ENCODE peak calls at places on chromosomes 2 and 18, in ten cellular contexts. Y is activated B cell treated with CpG ODN at 0.5 μM for 24 hours, B is spleen, G is neuronal stem cell, S is endothelial cell, C is esophagus muscularis mucosa, Z is neural progenitor cell, J is coronary artery, L is NCI-H774, U is HEK293T. H is an unnamed sample.

GRCh38 chr18:62101236-62101635 is 85.6 kb downstream of the PIGN start:
- DNase-seq in Y (no peak), B (no peak), G (no peak), S (no peak), C (no peak), Z (no peak), J (no peak), L (no peak), U (no peak), H (no peak)

GRCh38 chr2:134375935-134376334 is 122.1 kb downstream of the MGAT5 start:
- DNase-seq in Y (no peak), B (no peak), G (no peak), S (no peak), C (no peak), Z (peak; percentile 22), J (no peak), L (no peak), U (no peak), H (no peak)

GRCh38 chr18:58235001-58235436 is 191.0 kb downstream of the NEDD4L start:
- DNase-seq in Y (no peak), B (no peak), G (no peak), S (no peak), C (peak; percentile 89), Z (no peak), J (no peak), L (no peak), U (no peak), H (peak; percentile 38)

GRCh38 chr18:72086421-72086820 is 457.7 kb downstream of the CBLN2 start:
- DNase-seq in Y (no peak), B (no peak), G (no peak), S (no peak), C (no peak), Z (peak; percentile 46), J (no peak), L (no peak), U (peak; percentile 5), H (no peak)

GRCh38 chr2:40255118-40255517 is 196.8 kb downstream of the SLC8A1 start:
- DNase-seq in Y (no peak), B (no peak), G (no peak), S (no peak), C (no peak), Z (no peak), J (no peak), L (no peak), U (no peak), H (no peak)

GRCh38 chr2:218884519-218884918 is 3.9 kb downstream of the WNT10A start:
- DNase-seq in Y (no peak), B (no peak), G (no peak), S (no peak), C (no peak), Z (no peak), J (no peak), L (no peak), U (no peak), H (no peak)

GRCh38 chr2:25381502-25381901 is 39.8 kb upstream of the DNMT3A start:
- DNase-seq in Y (no peak), B (peak; percentile 47), G (no peak), S (no peak), C (no peak), Z (no peak), J (no peak), L (no peak), U (no peak), H (no peak)

GRCh38 chr2:240452471-240453256 is 17.2 kb downstream of the GPC1 start:
- DNase-seq in Y (no peak), B (peak; percentile 74), G (peak; percentile 79), S (peak; percentile 54), C (no peak), Z (peak; percentile 91), J (no peak), L (peak; percentile 65), U (peak; percentile 72), H (no peak)

GRCh38 chr18:73944715-73945114 is 202.9 kb downstream of the FBXO15 start:
- DNase-seq in Y (no peak), B (no peak), G (no peak), S (no peak), C (peak; percentile 70), Z (no peak), J (no peak), L (no peak), U (no peak), H (peak; percentile 5)

GRCh38 chr18:79775441-79776221 is 22.1 kb upstream of the KCNG2 start:
- DNase-seq in Y (no peak), B (peak; percentile 69), G (no peak), S (no peak), C (no peak), Z (no peak), J (no peak), L (no peak), U (no peak), H (no peak)

GRCh38 chr2:234291765-234292204 is 205.1 kb downstream of the ARL4C start:
- DNase-seq in Y (no peak), B (no peak), G (no peak), S (no peak), C (no peak), Z (no peak), J (no peak), L (peak; percentile 41), U (no peak), H (no peak)

GRCh38 chr2:190466819-190467444 is 58.8 kb downstream of the MFSD6 start:
- DNase-seq in Y (no peak), B (no peak), G (peak; percentile 4), S (no peak), C (no peak), Z (peak; percentile 39), J (no peak), L (peak; percentile 5), U (peak; percentile 39), H (no peak)

GRCh38 chr2:209960676-209961630 is 41.5 kb upstream of the RPE start:
- DNase-seq in Y (no peak), B (no peak), G (peak; percentile 81), S (peak; percentile 62), C (no peak), Z (peak; percentile 86), J (no peak), L (peak; percentile 43), U (peak; percentile 58), H (no peak)

GRCh38 chr2:44155577-44156446 is 12.9 kb upstream of the PPM1B start:
- DNase-seq in Y (no peak), B (no peak), G (no peak), S (no peak), C (no peak), Z (no peak), J (no peak), L (no peak), U (no peak), H (no peak)

GRCh38 chr2:150653351-150653750 is 165.9 kb upstream of the RND3 start:
- DNase-seq in Y (no peak), B (no peak), G (no peak), S (no peak), C (no peak), Z (no peak), J (no peak), L (no peak), U (no peak), H (no peak)

GRCh38 chr2:10057231-10058107 is 14.1 kb downstream of the KLF11 start:
- DNase-seq in Y (no peak), B (peak; percentile 79), G (no peak), S (peak; percentile 61), C (no peak), Z (peak; percentile 69), J (no peak), L (no peak), U (peak; percentile 31), H (no peak)

GRCh38 chr18:44851806-44852205 is 171.1 kb downstream of the SETBP1 start:
- DNase-seq in Y (no peak), B (no peak), G (no peak), S (no peak), C (no peak), Z (peak; percentile 32), J (no peak), L (peak; percentile 41), U (no peak), H (no peak)

GRCh38 chr2:44268259-44268649 is 7.0 kb upstream of the SLC3A1 start:
- DNase-seq in Y (no peak), B (no peak), G (no peak), S (no peak), C (no peak), Z (peak; percentile 26), J (no peak), L (no peak), U (no peak), H (no peak)

GRCh38 chr2:138084206-138084605 is 119.9 kb downstream of the HNMT start:
- DNase-seq in Y (no peak), B (no peak), G (no peak), S (no peak), C (no peak), Z (no peak), J (no peak), L (no peak), U (no peak), H (no peak)

GRCh38 chr2:96115631-96116423 is 544 bp downstream of the ADRA2B start:
- DNase-seq in Y (no peak), B (no peak), G (no peak), S (no peak), C (no peak), Z (no peak), J (no peak), L (no peak), U (no peak), H (no peak)

GRCh38 chr2:15352363-15352762 is 208.8 kb downstream of the NBAS start:
- DNase-seq in Y (no peak), B (no peak), G (no peak), S (no peak), C (no peak), Z (no peak), J (no peak), L (no peak), U (no peak), H (no peak)

GRCh38 chr2:71358931-71359671 is 27.5 kb downstream of the ZNF638 start:
- DNase-seq in Y (no peak), B (no peak), G (no peak), S (no peak), C (no peak), Z (no peak), J (no peak), L (no peak), U (no peak), H (no peak)

GRCh38 chr2:119206201-119206600 is 17.4 kb upstream of the STEAP3 start:
- DNase-seq in Y (no peak), B (no peak), G (no peak), S (no peak), C (no peak), Z (no peak), J (no peak), L (no peak), U (no peak), H (no peak)

GRCh38 chr2:196452758-196453157 is 186.8 kb upstream of the CCDC150 start:
- DNase-seq in Y (no peak), B (no peak), G (no peak), S (no peak), C (no peak), Z (no peak), J (no peak), L (no peak), U (no peak), H (no peak)

GRCh38 chr2:164690361-164690760 is 69.1 kb upstream of the GRB14 start:
- DNase-seq in Y (no peak), B (no peak), G (no peak), S (no peak), C (no peak), Z (no peak), J (no peak), L (no peak), U (no peak), H (no peak)

GRCh38 chr2:237613679-237614078 is 13.7 kb upstream of the LRRFIP1 start:
- DNase-seq in Y (no peak), B (no peak), G (no peak), S (no peak), C (no peak), Z (no peak), J (no peak), L (no peak), U (no peak), H (no peak)

GRCh38 chr18:3294435-3295080 is 32.6 kb downstream of the MYL12B start:
- DNase-seq in Y (no peak), B (no peak), G (no peak), S (no peak), C (no peak), Z (no peak), J (no peak), L (peak; percentile 37), U (no peak), H (no peak)

GRCh38 chr2:172556284-172557033 is 569 bp downstream of the PDK1 start:
- DNase-seq in Y (peak; percentile 69), B (peak; percentile 95), G (peak; percentile 57), S (peak; percentile 68), C (no peak), Z (peak; percentile 82), J (peak; percentile 77), L (peak; percentile 37), U (peak; percentile 52), H (no peak)